ENCODE peak calls at places on chromosomes 7 and 10, in four cellular contexts. U is A549, J is endothelial cell of umbilical vein, B is GM12878. Z is an unnamed sample.

GRCh38 chr10:117445992-117446391 is 70.8 kb upstream of the PDZD8 start:
- DNase-seq in U (no peak), J (no peak), B (no peak), Z (no peak)

GRCh38 chr10:29386347-29386999 is 97.6 kb downstream of the LYZL1 start:
- DNase-seq in U (peak), J (peak), B (no peak), Z (peak)

GRCh38 chr7:151893405-151893923 is 16.5 kb upstream of the PRKAG2 start:
- DNase-seq in U (no peak), J (no peak), B (no peak), Z (no peak)

GRCh38 chr7:26794541-26794940 is 69.8 kb downstream of the SKAP2 start:
- DNase-seq in U (no peak), J (no peak), B (no peak), Z (no peak)

GRCh38 chr10:93376372-93377296 is 105.5 kb downstream of the MYOF start:
- DNase-seq in U (peak), J (peak), B (peak), Z (peak)

GRCh38 chr7:54559401-54559800 is 17.2 kb downstream of the VSTM2A start:
- DNase-seq in U (no peak), J (no peak), B (no peak), Z (no peak)

GRCh38 chr10:62077330-62078015 is 176.0 kb downstream of the ARID5B start:
- DNase-seq in U (no peak), J (no peak), B (no peak), Z (no peak)

GRCh38 chr10:122121059-122121458 is 132.1 kb downstream of the TACC2 start:
- DNase-seq in U (no peak), J (no peak), B (no peak), Z (no peak)

GRCh38 chr7:151115121-151115835 is 29.0 kb downstream of the AGAP3 start:
- DNase-seq in U (no peak), J (peak), B (no peak), Z (no peak)

GRCh38 chr10:126842356-126842755 is 62.9 kb upstream of the DOCK1 start:
- DNase-seq in U (no peak), J (no peak), B (no peak), Z (no peak)

GRCh38 chr7:40232242-40232929 is 97.6 kb downstream of the SUGCT start:
- DNase-seq in U (peak), J (peak), B (no peak), Z (peak)

GRCh38 chr10:62244785-62245595 is 23.7 kb downstream of the RTKN2 start:
- DNase-seq in U (no peak), J (peak), B (peak), Z (peak)

GRCh38 chr10:8527773-8528172 is 473.3 kb downstream of the GATA3 start:
- DNase-seq in U (no peak), J (no peak), B (no peak), Z (no peak)

GRCh38 chr7:10571759-10572158 is 401.9 kb upstream of the PHF14 start:
- DNase-seq in U (no peak), J (no peak), B (no peak), Z (no peak)

GRCh38 chr10:66252986-66253385 is 672.9 kb upstream of the LRRTM3 start:
- DNase-seq in U (no peak), J (no peak), B (no peak), Z (no peak)

GRCh38 chr7:75028299-75028698 is 45.3 kb downstream of the RCC1L start:
- DNase-seq in U (no peak), J (no peak), B (no peak), Z (no peak)

GRCh38 chr7:93914581-93915066 is 6.9 kb upstream of the GNG11 start:
- DNase-seq in U (no peak), J (peak), B (no peak), Z (no peak)

GRCh38 chr10:123966896-123967231 is 75.3 kb upstream of the CPXM2 start:
- DNase-seq in U (no peak), J (no peak), B (no peak), Z (no peak)

GRCh38 chr7:22842973-22843372 is 20.3 kb upstream of the TOMM7 start:
- DNase-seq in U (no peak), J (no peak), B (no peak), Z (no peak)

GRCh38 chr10:123784636-123785035 is 107.0 kb downstream of the CPXM2 start:
- DNase-seq in U (no peak), J (peak), B (no peak), Z (no peak)

GRCh38 chr10:67934331-67934730 is 49.9 kb downstream of the SIRT1 start:
- DNase-seq in U (no peak), J (no peak), B (no peak), Z (no peak)

GRCh38 chr10:103765981-103766380 is 89.4 kb downstream of the SH3PXD2A start:
- DNase-seq in U (no peak), J (no peak), B (no peak), Z (peak)

GRCh38 chr7:88377421-88377820 is 70.7 kb upstream of the STEAP4 start:
- DNase-seq in U (no peak), J (no peak), B (no peak), Z (no peak)

GRCh38 chr10:20100157-20100556 is 283.9 kb downstream of the PLXDC2 start:
- DNase-seq in U (no peak), J (peak), B (no peak), Z (no peak)
- TF ChIP-seq MYC in U (no peak), J (no peak), B (no peak), Z (no peak)

GRCh38 chr7:117085275-117085674 is 132.0 kb downstream of the ST7 start:
- DNase-seq in U (no peak), J (no peak), B (no peak), Z (no peak)
- TF ChIP-seq MYC in U (no peak), J (no peak), B (no peak), Z (no peak)

GRCh38 chr10:75976681-75977080 is 545.3 kb downstream of the LRMDA start:
- DNase-seq in U (no peak), J (no peak), B (no peak), Z (no peak)
- TF ChIP-seq MYC in U (no peak), J (no peak), B (no peak), Z (no peak)

GRCh38 chr10:119377905-119378736 is 164.4 kb downstream of the RGS10 start:
- DNase-seq in U (no peak), J (no peak), B (no peak), Z (no peak)
- TF ChIP-seq MYC in U (no peak), J (no peak), B (no peak), Z (no peak)